ENCODE peak calls at places on chromosomes 5 and 9, in six cellular contexts. Z, N, E, J, D and U are unnamed samples.
A peak's percentile ranks its signal among the peaks of the same experiment; 100 is the strongest.

GRCh38 chr9:136107155-136107952 is 11.3 kb downstream of the TMEM250 start:
- DNase-seq in D (no peak), J (no peak), N (no peak), E (peak; percentile 82), Z (no peak), U (peak; percentile 86)

GRCh38 chr9:13268469-13268868 is 11.0 kb downstream of the MPDZ start:
- DNase-seq in J (no peak), E (no peak), N (no peak), Z (no peak), D (no peak), U (peak; percentile 1)

GRCh38 chr9:17847908-17848307 is 269.0 kb downstream of the SH3GL2 start:
- DNase-seq in Z (no peak), E (no peak), J (no peak), N (no peak), D (no peak), U (no peak)

GRCh38 chr9:110582156-110582555 is 2.6 kb upstream of the SVEP1 start:
- DNase-seq in D (no peak), N (no peak), J (no peak), E (no peak), Z (no peak), U (no peak)

GRCh38 chr5:155850411-155850810 is 476.6 kb upstream of the SGCD start:
- DNase-seq in Z (no peak), D (no peak), E (no peak), J (no peak), N (no peak), U (no peak)

GRCh38 chr9:128677787-128678186 is 11.2 kb upstream of the SET start:
- DNase-seq in N (no peak), E (no peak), Z (no peak), D (no peak), J (no peak), U (no peak)

GRCh38 chr9:31168161-31168560 is 1216.3 kb upstream of the ACO1 start:
- DNase-seq in N (no peak), J (no peak), E (no peak), D (no peak), Z (no peak), U (no peak)

GRCh38 chr5:73388371-73388684 is 60.2 kb downstream of the FOXD1 start:
- DNase-seq in J (no peak), E (no peak), Z (no peak), D (no peak), N (no peak), U (no peak)

GRCh38 chr5:117833666-117834065 is 1154.7 kb downstream of the DTWD2 start:
- DNase-seq in N (no peak), Z (no peak), D (no peak), E (no peak), J (no peak), U (no peak)

GRCh38 chr5:40033411-40033810 is 608.6 kb upstream of the DAB2 start:
- DNase-seq in J (no peak), Z (no peak), D (no peak), E (peak; percentile 13), N (peak; percentile 3), U (no peak)

GRCh38 chr5:109035470-109035869 is 287.8 kb downstream of the FER start:
- DNase-seq in N (no peak), Z (no peak), J (no peak), D (no peak), E (no peak), U (no peak)

GRCh38 chr5:101364469-101364868 is 461.4 kb upstream of the ST8SIA4 start:
- DNase-seq in J (peak; percentile 8), N (no peak), E (no peak), Z (no peak), D (no peak), U (no peak)

GRCh38 chr9:131992906-131993657 is 86.6 kb downstream of the MED27 start:
- DNase-seq in J (no peak), E (no peak), Z (no peak), N (no peak), D (no peak), U (no peak)

GRCh38 chr5:97729938-97730337 is 546.9 kb upstream of the RIOK2 start:
- DNase-seq in D (no peak), N (no peak), J (no peak), E (no peak), Z (no peak), U (no peak)

GRCh38 chr5:15266265-15266664 is 233.7 kb upstream of the FBXL7 start:
- DNase-seq in E (no peak), D (no peak), J (no peak), N (no peak), Z (no peak), U (no peak)

GRCh38 chr9:3981897-3982296 is 318.0 kb downstream of the GLIS3 start:
- DNase-seq in E (no peak), Z (no peak), J (no peak), D (no peak), N (no peak), U (no peak)

DNA sequence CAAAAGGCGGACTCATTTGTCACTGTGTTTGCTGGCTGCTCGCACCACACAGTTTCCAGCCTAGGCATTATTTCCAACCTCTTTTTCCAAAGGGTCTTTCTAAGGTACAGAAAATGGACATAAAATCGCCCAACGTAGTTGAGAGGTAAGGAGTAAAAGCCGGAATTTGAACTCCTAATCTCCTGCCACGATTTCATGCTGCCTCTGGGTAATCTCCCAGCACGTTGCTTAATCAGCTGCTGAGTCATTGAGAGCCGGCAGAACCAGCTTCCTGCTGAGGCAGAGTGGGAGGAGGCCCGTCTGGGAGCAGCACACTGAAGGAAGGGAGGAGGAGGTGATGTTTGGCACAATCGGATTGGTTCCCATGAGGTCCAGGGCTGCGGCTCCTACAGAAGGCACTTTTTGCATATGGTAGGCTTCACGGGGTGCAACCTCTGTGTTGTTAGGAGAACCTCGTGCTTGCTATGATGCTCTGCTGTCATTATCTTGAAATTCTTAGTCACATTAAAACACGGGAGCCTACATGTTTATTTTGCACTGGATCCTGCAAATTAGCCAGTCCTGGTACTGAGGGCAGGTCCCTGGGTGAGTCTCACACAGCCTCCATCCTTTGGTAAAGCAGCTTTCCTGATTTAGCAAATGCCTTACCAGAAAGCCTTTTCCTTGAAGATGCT is 191.8 kb upstream of the MSX2 start:
- DNase-seq in D (no peak), Z (peak; percentile 84), N (no peak), J (peak; percentile 41), E (peak; percentile 77), U (peak; percentile 79)
- TF ChIP-seq POLR2A in D (no peak), Z (no peak), N (no peak), J (no peak), E (no peak), U (no peak)

GRCh38 chr5:150700298-150700599 is 613 bp downstream of the RBM22 start:
- DNase-seq in D (no peak), N (no peak), Z (no peak), J (no peak), E (no peak), U (no peak)

GRCh38 chr5:150703767-150704166 is 2.9 kb upstream of the RBM22 start:
- DNase-seq in Z (no peak), E (no peak), D (no peak), J (no peak), N (no peak), U (no peak)

GRCh38 chr5:150700600-150701377 is at the start of gene RBM22:
- DNase-seq in N (peak; percentile 57), D (peak; percentile 67), E (peak; percentile 94), J (peak; percentile 93), Z (peak; percentile 97), U (peak; percentile 92)
- TF ChIP-seq POLR2A in N (peak; percentile 93), D (peak; percentile 74), E (peak; percentile 91), J (peak; percentile 83), Z (no peak), U (peak; percentile 93)

DNA sequence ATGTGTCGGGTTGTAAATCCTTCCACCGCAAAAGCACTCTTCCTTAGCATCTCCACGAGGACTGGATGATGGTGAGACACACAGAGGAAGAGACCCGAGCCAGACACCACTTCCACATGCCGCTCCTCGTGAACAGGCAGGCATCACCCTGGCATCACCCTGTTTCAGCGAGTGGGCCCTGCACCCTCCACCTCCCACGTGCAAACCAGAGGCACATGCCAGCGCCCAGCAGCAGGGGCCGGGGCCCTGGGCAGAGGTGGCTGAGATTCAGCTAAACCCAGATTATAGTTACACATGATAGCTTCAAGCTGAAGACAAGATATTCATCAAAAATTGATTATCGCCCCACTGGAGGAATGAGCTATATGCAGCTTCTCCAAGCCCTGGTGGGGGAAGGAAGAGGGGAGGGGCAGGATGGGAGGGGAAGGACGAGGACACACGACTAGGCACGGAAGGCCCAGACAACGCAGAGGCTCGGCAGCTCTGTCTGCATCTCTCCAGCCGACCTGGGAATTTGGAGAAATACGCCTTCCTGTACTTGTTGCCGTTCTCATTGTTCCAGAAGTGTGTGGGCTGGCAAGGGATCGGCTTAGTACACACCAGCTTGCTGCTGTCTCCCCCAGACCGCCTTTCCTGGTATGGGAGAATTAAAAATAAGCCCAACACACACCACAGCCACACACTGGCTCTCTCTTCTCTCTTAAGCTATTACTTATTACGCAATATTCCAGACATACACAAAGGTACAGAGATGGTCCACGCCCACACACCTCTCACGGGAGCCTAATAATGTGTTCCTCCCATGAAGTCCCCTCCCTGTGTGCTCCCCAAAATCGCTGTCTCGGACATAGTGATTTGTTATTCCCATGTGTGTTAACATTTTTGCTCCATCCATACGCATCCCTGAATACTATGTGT is 50.4 kb upstream of the ZNF354A start:
- DNase-seq in E (no peak), Z (no peak), N (no peak), D (no peak), J (no peak), U (no peak)
- TF ChIP-seq POLR2A in E (no peak), Z (no peak), N (no peak), D (no peak), J (no peak), U (no peak)

GRCh38 chr5:59040804-59041201 is 457.9 kb downstream of the RAB3C start:
- DNase-seq in D (no peak), E (no peak), Z (no peak), J (no peak), N (no peak), U (no peak)

GRCh38 chr5:59040007-59040803 is 457.3 kb downstream of the RAB3C start:
- DNase-seq in D (no peak), E (no peak), J (peak; percentile 33), Z (no peak), N (no peak), U (no peak)

GRCh38 chr5:59038169-59039002 is 455.5 kb downstream of the RAB3C start:
- DNase-seq in D (no peak), J (no peak), E (no peak), N (no peak), Z (no peak), U (no peak)

GRCh38 chr5:59039003-59039295 is 456.1 kb downstream of the RAB3C start:
- DNase-seq in D (no peak), Z (peak; percentile 85), N (no peak), J (no peak), E (no peak), U (peak; percentile 33)

DNA sequence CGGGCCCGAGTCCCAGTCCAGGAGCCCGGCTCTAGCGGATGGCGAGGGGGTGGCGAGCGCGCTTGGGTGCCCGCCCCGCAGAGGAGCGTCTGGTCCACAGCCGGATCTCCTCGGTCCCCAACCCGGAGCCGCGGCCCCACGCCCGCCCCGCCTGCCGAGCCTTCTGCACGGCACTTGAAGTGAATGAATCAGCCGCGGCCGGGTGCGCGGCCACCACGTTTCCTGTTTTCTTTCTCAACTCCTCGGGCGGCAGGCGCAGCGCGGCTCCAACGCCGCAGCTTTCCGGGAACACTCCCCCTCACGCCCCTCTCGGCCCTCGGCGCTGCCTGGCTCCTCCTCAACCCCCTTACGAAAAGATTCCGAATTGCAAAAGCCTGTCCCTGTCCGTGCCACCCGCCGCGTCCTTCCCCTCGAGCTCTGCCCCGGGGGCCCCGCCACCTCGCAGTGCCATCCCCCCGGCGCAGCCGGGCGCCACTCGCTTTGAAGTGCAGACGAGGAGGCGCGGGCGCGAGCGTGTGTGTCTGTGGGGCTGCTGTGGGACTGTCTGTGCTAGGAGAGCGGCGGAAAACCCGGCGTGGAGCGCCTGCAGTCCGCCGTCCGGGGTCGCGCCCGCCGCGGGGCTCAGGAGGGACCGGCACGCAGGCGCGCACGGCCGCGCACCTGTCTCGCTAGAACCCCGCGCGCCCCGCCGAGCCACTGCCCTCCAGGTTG is 456.6 kb downstream of the RAB3C start:
- DNase-seq in E (peak; percentile 81), Z (peak; percentile 94), J (peak; percentile 52), N (no peak), D (peak; percentile 45), U (peak; percentile 33)
- TF ChIP-seq POLR2A in E (peak; percentile 67), Z (no peak), J (peak; percentile 9), N (no peak), D (no peak), U (no peak)